ENCODE peak calls at places on chromosome 10, in seven cellular contexts. G is lower leg skin; M is hepatocyte; L is HFFc6; C is activated CD8-positive, alpha-beta memory T cell treated with anti-CD3 and anti-CD28 coated beads, Interleukin-2, amount 50 U/mL, for 48 hours; I is renal cortical epithelial cell; Y is kidney tubule cell. V is an unnamed sample.

GRCh38 chr10:24438800-24439199 is 229.9 kb downstream of the KIAA1217 start:
- DNase-seq in G (no peak), M (no peak), L (no peak), C (no peak), I (no peak), Y (no peak), V (no peak)

GRCh38 chr10:91080776-91081175 is 139.7 kb upstream of the PCGF5 start:
- DNase-seq in G (no peak), M (no peak), L (no peak), C (no peak), I (no peak), Y (no peak), V (no peak)

GRCh38 chr10:133537551-133538545 is 10.7 kb downstream of the CYP2E1 start:
- DNase-seq in G (no peak), M (no peak), L (no peak), C (no peak), I (peak), Y (peak), V (no peak)

GRCh38 chr10:71863203-71863602 is 12.2 kb upstream of the PSAP start:
- DNase-seq in G (no peak), M (no peak), L (no peak), C (no peak), I (no peak), Y (peak), V (no peak)

GRCh38 chr10:89389254-89389653 is 3.2 kb upstream of the IFIT1 start:
- DNase-seq in G (no peak), M (peak), L (peak), C (no peak), I (peak), Y (peak), V (no peak)

GRCh38 chr10:77837248-77837924 is 89.2 kb downstream of the DLG5 start:
- DNase-seq in G (no peak), M (no peak), L (peak), C (peak), I (no peak), Y (no peak), V (no peak)

GRCh38 chr10:79488303-79488702 is 24.0 kb upstream of the EIF5AL1 start:
- DNase-seq in G (peak), M (peak), L (peak), C (no peak), I (peak), Y (peak), V (peak)

GRCh38 chr10:6267941-6268340 is 65.2 kb downstream of the PFKFB3 start:
- DNase-seq in G (no peak), M (no peak), L (no peak), C (no peak), I (no peak), Y (no peak), V (no peak)

GRCh38 chr10:35268791-35269257 is 67.5 kb upstream of the CCNY start:
- DNase-seq in G (no peak), M (peak), L (peak), C (no peak), I (peak), Y (peak), V (no peak)

GRCh38 chr10:114565066-114565465 is 93.0 kb downstream of the ABLIM1 start:
- DNase-seq in G (no peak), M (no peak), L (peak), C (no peak), I (no peak), Y (peak), V (peak)

GRCh38 chr10:78542536-78542935 is 508.9 kb downstream of the RPS24 start:
- DNase-seq in G (no peak), M (no peak), L (no peak), C (no peak), I (no peak), Y (no peak), V (no peak)

GRCh38 chr10:125611756-125612155 is 71.2 kb downstream of the TEX36 start:
- DNase-seq in G (no peak), M (no peak), L (no peak), C (no peak), I (no peak), Y (no peak), V (no peak)

GRCh38 chr10:94005050-94005449 is 11.3 kb downstream of the PLCE1 start:
- DNase-seq in G (peak), M (no peak), L (no peak), C (no peak), I (peak), Y (peak), V (no peak)

GRCh38 chr10:80356563-80356999 is at the start of the genes DYDC1 and DYDC2:
- DNase-seq in G (no peak), M (peak), L (no peak), C (peak), I (no peak), Y (peak), V (peak)

GRCh38 chr10:79149662-79150443 is 81.1 kb downstream of the ZMIZ1 start:
- DNase-seq in G (peak), M (peak), L (peak), C (peak), I (peak), Y (peak), V (peak)

GRCh38 chr10:128178319-128178937 is 52.2 kb upstream of the MKI67 start:
- DNase-seq in G (no peak), M (peak), L (no peak), C (peak), I (peak), Y (peak), V (no peak)

GRCh38 chr10:29828440-29828894 is 193.7 kb upstream of the SVIL start:
- DNase-seq in G (no peak), M (no peak), L (no peak), C (no peak), I (peak), Y (no peak), V (no peak)

GRCh38 chr10:119663866-119664698 is 12.9 kb downstream of the BAG3 start:
- DNase-seq in G (no peak), M (no peak), L (peak), C (no peak), I (no peak), Y (peak), V (no peak)

GRCh38 chr10:80319725-80320290 is 30.4 kb upstream of the MAT1A start:
- DNase-seq in G (no peak), M (no peak), L (no peak), C (no peak), I (no peak), Y (no peak), V (no peak)

GRCh38 chr10:105538933-105539332 is 897.8 kb downstream of the SORCS3 start:
- DNase-seq in G (no peak), M (no peak), L (no peak), C (no peak), I (no peak), Y (no peak), V (no peak)

GRCh38 chr10:66151346-66151745 is 774.5 kb upstream of the LRRTM3 start:
- DNase-seq in G (no peak), M (no peak), L (no peak), C (no peak), I (peak), Y (no peak), V (no peak)

GRCh38 chr10:75624632-75625031 is 193.2 kb downstream of the LRMDA start:
- DNase-seq in G (no peak), M (no peak), L (no peak), C (no peak), I (no peak), Y (no peak), V (no peak)

GRCh38 chr10:35340975-35341374 is 4.7 kb downstream of the CCNY start:
- DNase-seq in G (no peak), M (no peak), L (no peak), C (no peak), I (peak), Y (peak), V (no peak)

GRCh38 chr10:86632009-86632800 is 22.1 kb upstream of the OPN4 start:
- DNase-seq in G (no peak), M (peak), L (no peak), C (no peak), I (no peak), Y (peak), V (no peak)

GRCh38 chr10:127908106-127908957 is 1.4 kb downstream of the PTPRE start:
- DNase-seq in G (no peak), M (no peak), L (no peak), C (no peak), I (peak), Y (peak), V (peak)

V was measured in GM04504.